ENCODE peak calls at places on chromosome 10, in nine cellular contexts. D is tibial artery, E is IMR-90, U is psoas muscle, P is RWPE1, B is fibroblast of pulmonary artery, K is body of pancreas, X is pancreas, Q is left lung. Z is an unnamed sample.

GRCh38 chr10:72335394-72336258 is 19.1 kb downstream of the DNAJB12 start:
- DNase-seq in D (peak; percentile 81), E (no peak), U (peak; percentile 89), P (no peak), B (peak; percentile 88), K (peak; percentile 80), X (peak; percentile 89), Q (no peak), Z (no peak)

GRCh38 chr10:102299873-102300272 is 54.5 kb downstream of the GBF1 start:
- DNase-seq in D (no peak), E (peak; percentile 76), U (no peak), P (peak; percentile 57), B (peak; percentile 53), K (no peak), X (no peak), Q (no peak), Z (no peak)

GRCh38 chr10:65270969-65271368 is 1654.9 kb upstream of the LRRTM3 start:
- DNase-seq in D (no peak), E (no peak), U (no peak), P (no peak), B (no peak), K (no peak), X (no peak), Q (no peak), Z (no peak)

GRCh38 chr10:101563497-101564040 is 24.5 kb downstream of the POLL start:
- DNase-seq in D (no peak), E (no peak), U (peak; percentile 27), P (no peak), B (no peak), K (peak; percentile 4), X (no peak), Q (no peak), Z (no peak)

GRCh38 chr10:35898722-35899485 is 256.8 kb upstream of the FZD8 start:
- DNase-seq in D (no peak), E (no peak), U (no peak), P (no peak), B (no peak), K (no peak), X (no peak), Q (no peak), Z (no peak)

GRCh38 chr10:35949820-35950219 is 307.7 kb upstream of the FZD8 start:
- DNase-seq in D (no peak), E (no peak), U (no peak), P (no peak), B (no peak), K (no peak), X (no peak), Q (no peak), Z (no peak)

GRCh38 chr10:86888585-86889381 is 68.6 kb downstream of the MMRN2 start:
- DNase-seq in D (no peak), E (peak; percentile 71), U (no peak), P (peak; percentile 23), B (peak; percentile 59), K (no peak), X (no peak), Q (no peak), Z (no peak)

GRCh38 chr10:47206449-47207279 is 93.3 kb upstream of the GDF10 start:
- DNase-seq in D (no peak), E (no peak), U (no peak), P (no peak), B (no peak), K (no peak), X (no peak), Q (no peak), Z (no peak)

GRCh38 chr10:112789248-112789647 is 160.8 kb upstream of the TCF7L2 start:
- DNase-seq in D (no peak), E (no peak), U (no peak), P (no peak), B (no peak), K (no peak), X (no peak), Q (no peak), Z (no peak)

GRCh38 chr10:7192831-7193348 is 217.9 kb downstream of the SFMBT2 start:
- DNase-seq in D (no peak), E (no peak), U (no peak), P (no peak), B (no peak), K (no peak), X (no peak), Q (no peak), Z (no peak)

DNA sequence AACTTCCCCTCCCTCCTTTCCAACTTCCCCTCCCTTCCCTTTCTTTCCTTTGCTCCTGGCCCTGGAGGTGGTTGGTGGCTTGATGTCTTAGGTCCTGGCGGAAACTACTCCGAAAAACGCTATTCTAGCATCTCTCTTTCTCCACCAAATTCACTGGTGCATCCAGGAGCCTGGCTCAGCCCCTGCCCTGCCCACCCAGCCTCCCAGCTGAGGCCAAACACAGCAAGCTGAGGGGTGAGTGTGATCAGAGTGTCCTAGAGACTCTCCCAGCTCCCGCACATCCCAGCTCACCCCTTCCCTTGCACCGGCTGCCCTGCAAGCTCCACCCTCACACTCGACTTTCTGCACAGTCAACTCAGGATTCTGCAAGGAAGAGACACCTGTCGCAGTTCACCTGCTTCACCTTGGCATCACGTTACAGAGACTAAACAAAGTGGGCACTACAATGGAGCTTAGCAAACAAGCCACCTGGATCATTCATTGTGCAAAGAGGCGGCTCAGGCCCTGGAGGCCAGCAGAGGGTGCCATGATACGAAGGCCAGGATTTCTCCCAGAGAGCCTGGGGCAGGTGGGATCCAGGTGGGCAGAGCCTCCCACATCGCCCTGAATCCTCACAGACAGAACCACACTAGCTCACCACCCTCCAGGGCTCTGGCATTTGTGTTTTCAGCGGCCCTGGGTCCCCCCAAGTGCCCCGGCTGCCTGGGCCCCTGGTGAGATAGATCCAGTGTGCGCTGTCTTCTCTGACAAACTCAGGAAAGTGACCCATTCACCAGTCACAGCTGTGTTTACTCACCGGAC is 169.7 kb downstream of the TCERG1L start:
- DNase-seq in D (no peak), E (no peak), U (no peak), P (no peak), B (no peak), K (no peak), X (no peak), Q (peak; percentile 10), Z (no peak)
- TF ChIP-seq CTCF in D (no peak), E (no peak), U (no peak), P (no peak), B (no peak), K (no peak), X (no peak), Q (no peak), Z (no peak)

GRCh38 chr10:55283041-55283440 is 482.0 kb upstream of the PCDH15 start:
- DNase-seq in D (no peak), E (no peak), U (no peak), P (no peak), B (peak; percentile 5), K (no peak), X (no peak), Q (no peak), Z (no peak)

DNA sequence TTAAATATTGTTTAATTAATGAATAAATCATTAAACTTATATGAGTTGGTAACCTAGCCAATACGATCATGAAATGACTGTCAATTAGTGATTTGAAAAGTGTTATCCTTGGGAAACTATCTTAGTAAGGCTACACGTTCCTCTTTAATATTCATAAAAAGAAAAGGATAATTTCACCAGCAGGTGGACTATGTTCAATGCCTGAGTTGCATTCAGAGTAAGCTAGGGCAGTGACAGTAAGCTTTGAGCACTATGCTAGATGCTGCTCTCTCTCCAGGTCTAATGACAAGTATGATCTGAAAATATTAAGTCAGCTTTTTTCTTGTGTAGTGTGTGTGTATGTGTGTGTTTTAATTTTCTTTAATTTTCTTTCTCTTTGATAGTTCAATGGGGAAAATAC is 486.3 kb upstream of the PCDH15 start:
- DNase-seq in D (no peak), E (no peak), U (no peak), P (no peak), B (no peak), K (no peak), X (no peak), Q (no peak), Z (no peak)
- TF ChIP-seq CTCF in D (no peak), E (no peak), U (no peak), P (no peak), B (no peak), K (peak; percentile 9), X (no peak), Q (no peak), Z (no peak)

GRCh38 chr10:60594476-60595051 is 183.7 kb upstream of the CDK1 start:
- DNase-seq in D (no peak), E (peak; percentile 31), U (no peak), P (no peak), B (peak; percentile 11), K (no peak), X (no peak), Q (no peak), Z (no peak)
- TF ChIP-seq CTCF in D (no peak), E (no peak), U (no peak), P (no peak), B (peak; percentile 6), K (no peak), X (no peak), Q (no peak), Z (no peak)

GRCh38 chr10:45593938-45594275 is 78.7 kb downstream of the ZFAND4 start:
- DNase-seq in D (no peak), E (no peak), U (no peak), P (no peak), B (no peak), K (no peak), X (no peak), Q (no peak), Z (no peak)

GRCh38 chr10:45592432-45592831 is 80.1 kb downstream of the ZFAND4 start:
- DNase-seq in D (no peak), E (no peak), U (no peak), P (no peak), B (no peak), K (no peak), X (no peak), Q (no peak), Z (no peak)

GRCh38 chr10:45592926-45593325 is 79.6 kb downstream of the ZFAND4 start:
- DNase-seq in D (no peak), E (no peak), U (no peak), P (no peak), B (no peak), K (no peak), X (no peak), Q (no peak), Z (no peak)

GRCh38 chr10:45596556-45596955 is 76.0 kb downstream of the ZFAND4 start:
- DNase-seq in D (no peak), E (no peak), U (no peak), P (no peak), B (no peak), K (no peak), X (no peak), Q (no peak), Z (no peak)

DNA sequence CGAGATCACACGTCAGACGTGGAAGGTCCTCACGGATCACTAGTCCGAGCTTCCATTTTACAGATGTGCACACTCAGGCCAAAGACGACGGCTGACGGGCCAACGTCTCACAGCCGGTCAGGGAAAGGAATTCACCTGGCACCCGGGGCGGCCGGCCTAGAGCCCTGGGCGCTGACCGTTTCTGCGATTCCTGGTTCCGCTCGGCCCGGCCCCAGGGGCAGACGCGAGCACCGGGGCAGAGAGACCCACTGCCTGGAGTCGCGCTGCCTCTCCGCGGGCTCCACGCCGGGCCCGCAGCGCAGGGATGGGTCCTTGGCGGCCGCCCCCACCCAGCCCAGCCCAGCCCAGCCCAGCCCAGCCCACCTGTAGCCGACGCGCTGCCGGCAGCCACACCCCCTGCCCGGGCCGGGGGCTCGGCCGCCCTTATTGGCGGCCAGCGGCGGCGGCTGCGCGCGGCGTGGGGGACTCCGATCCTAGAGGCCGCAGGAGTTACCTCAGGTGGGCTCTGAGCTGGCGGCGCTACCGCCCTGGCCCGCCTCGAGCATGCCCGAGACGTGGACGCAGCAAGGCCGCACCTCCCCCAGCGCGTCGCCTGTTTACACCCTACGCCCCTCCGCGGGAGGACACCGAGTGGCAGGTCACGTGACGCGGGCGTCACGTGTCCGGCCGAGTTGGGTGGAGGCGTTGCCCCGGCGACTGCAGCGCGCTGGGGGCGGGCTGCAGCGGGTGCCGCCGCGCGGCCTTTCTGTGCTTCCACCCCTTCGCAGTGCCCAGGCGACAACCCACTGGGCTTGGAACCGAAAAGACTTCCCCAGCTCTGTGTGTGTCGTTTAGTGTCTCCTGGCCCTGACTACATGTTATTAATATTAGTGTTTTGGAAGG is 78.1 kb downstream of the ZFAND4 start:
- DNase-seq in D (peak; percentile 92), E (peak; percentile 89), U (peak; percentile 97), P (peak; percentile 80), B (peak; percentile 92), K (peak; percentile 93), X (peak; percentile 97), Q (peak; percentile 94), Z (peak; percentile 90)
- TF ChIP-seq CTCF in D (peak; percentile 40), E (peak; percentile 4), U (no peak), P (no peak), B (no peak), K (peak; percentile 38), X (no peak), Q (no peak), Z (peak; percentile 36)

Z was measured in prostate gland.